ENCODE peak calls at places on chromosomes 2 and 18, in four cellular contexts. O is H9, C is H1, X is mesendoderm. L is an unnamed sample.

GRCh38 chr2:43269706-43270105 is 43.3 kb upstream of the ZFP36L2 start:
- DNase-seq in X (no peak), C (no peak), O (no peak), L (peak; percentile 81)

GRCh38 chr18:48657446-48658120 is 118.8 kb downstream of the CTIF start:
- DNase-seq in X (no peak), C (no peak), O (no peak), L (no peak)

GRCh38 chr2:96584017-96584416 is 47.5 kb downstream of the ARID5A start:
- DNase-seq in C (no peak), X (no peak), O (no peak), L (peak; percentile 38)

GRCh38 chr2:8534729-8535397 is 147.0 kb upstream of the ID2 start:
- DNase-seq in C (no peak), O (no peak), X (peak; percentile 29), L (peak; percentile 33)

GRCh38 chr18:59426855-59427254 is 67.8 kb upstream of the LMAN1 start:
- DNase-seq in X (no peak), O (no peak), C (no peak), L (no peak)

GRCh38 chr2:857937-858336 is 92.7 kb upstream of the SNTG2 start:
- DNase-seq in X (no peak), C (no peak), O (no peak), L (no peak)

GRCh38 chr2:224428787-224429440 is 27.0 kb upstream of the FAM124B start:
- DNase-seq in O (no peak), C (no peak), X (no peak), L (no peak)

GRCh38 chr18:45551417-45551816 is 63.9 kb upstream of the SLC14A2 start:
- DNase-seq in C (no peak), O (no peak), X (no peak), L (no peak)

GRCh38 chr2:105652014-105652796 is 92.5 kb upstream of the NCK2 start:
- DNase-seq in X (no peak), O (peak; percentile 55), C (peak; percentile 47), L (no peak)

GRCh38 chr2:68742638-68743037 is 8.0 kb downstream of the ARHGAP25 start:
- DNase-seq in X (no peak), C (no peak), O (no peak), L (no peak)

GRCh38 chr18:2978626-2979025 is 34.3 kb downstream of the LPIN2 start:
- DNase-seq in X (no peak), C (no peak), O (no peak), L (peak; percentile 91)

GRCh38 chr2:194619368-194619767 is 1037.7 kb upstream of the SLC39A10 start:
- DNase-seq in O (no peak), X (no peak), C (no peak), L (no peak)

GRCh38 chr2:112150851-112151250 is 12.7 kb downstream of the FBLN7 start:
- DNase-seq in C (peak; percentile 31), X (no peak), O (no peak), L (no peak)

GRCh38 chr18:7065736-7066135 is 51.9 kb downstream of the LAMA1 start:
- DNase-seq in X (no peak), O (no peak), C (no peak), L (no peak)

GRCh38 chr2:157699009-157699408 is 70.3 kb upstream of the ACVR1C start:
- DNase-seq in X (no peak), O (no peak), C (no peak), L (no peak)
- H3K56ac ChIP-seq in X (no peak overlapping the region), O (no peak overlapping the region), C (no peak overlapping the region), L (no peak overlapping the region)

GRCh38 chr18:41850781-41851180 is 104.3 kb upstream of the PIK3C3 start:
- DNase-seq in O (no peak), X (no peak), C (no peak), L (no peak)
- H3K56ac ChIP-seq in O (no peak overlapping the region), X (no peak overlapping the region), C (no peak overlapping the region), L (no peak overlapping the region)

GRCh38 chr2:100957971-100958653 is 44.0 kb upstream of the RPL31 start:
- DNase-seq in X (no peak), C (no peak), O (no peak), L (peak; percentile 84)
- H3K56ac ChIP-seq in X (no peak overlapping the region), C (no peak overlapping the region), O (no peak overlapping the region), L (no peak overlapping the region)

GRCh38 chr2:207394812-207395534 is 134.8 kb upstream of the CREB1 start:
- DNase-seq in C (no peak), O (no peak), X (no peak), L (peak; percentile 99)

GRCh38 chr2:207395535-207396251 is 134.1 kb upstream of the CREB1 start:
- DNase-seq in X (no peak), O (no peak), C (no peak), L (peak; percentile 50)

GRCh38 chr2:207390302-207391095 is 139.3 kb upstream of the CREB1 start:
- DNase-seq in O (no peak), X (no peak), C (no peak), L (no peak)

GRCh38 chr2:207397917-207398655 is 131.7 kb upstream of the CREB1 start:
- DNase-seq in C (no peak), O (no peak), X (no peak), L (no peak)

GRCh38 chr2:207394203-207394741 is 135.5 kb upstream of the CREB1 start:
- DNase-seq in C (no peak), X (no peak), O (no peak), L (peak; percentile 66)
- H3K56ac ChIP-seq in C (no peak overlapping the region), X (no peak overlapping the region), O (no peak overlapping the region), L (peak overlapping the region; percentile 92)

GRCh38 chr2:177313162-177313781 is 48.7 kb upstream of the NFE2L2 start:
- DNase-seq in O (no peak), C (no peak), X (no peak), L (no peak)
- H3K56ac ChIP-seq in O (no peak overlapping the region), C (no peak overlapping the region), X (no peak overlapping the region), L (no peak overlapping the region)